ENCODE peak calls at places on chromosomes 16 and 17, in eight cellular contexts. T is A549; U is HCT116; M is CD8-positive, alpha-beta memory T cell; I is mammary epithelial cell; O is thoracic aorta; F is suprapubic skin; N is upper lobe of right lung. Y is an unnamed sample.

GRCh38 chr17:62653831-62654829 is 26.7 kb downstream of the MRC2 start:
- DNase-seq in T (no peak), U (no peak), M (no peak), I (no peak), O (no peak), F (no peak), N (peak; percentile 77), Y (peak; percentile 43)

GRCh38 chr17:62708587-62708986 is 81.1 kb downstream of the MRC2 start:
- DNase-seq in T (no peak), U (no peak), M (no peak), I (no peak), O (no peak), F (no peak), N (no peak), Y (no peak)

GRCh38 chr16:85136705-85137322 is 24.5 kb upstream of the CIBAR2 start:
- DNase-seq in T (no peak), U (no peak), M (no peak), I (no peak), O (no peak), F (no peak), N (peak; percentile 75), Y (peak; percentile 42)

GRCh38 chr17:61551255-61551742 is 39.7 kb downstream of the NACA2 start:
- DNase-seq in T (peak; percentile 77), U (peak; percentile 59), M (no peak), I (no peak), O (no peak), F (no peak), N (no peak), Y (no peak)

GRCh38 chr17:64061157-64061898 is 40.9 kb upstream of the ICAM2 start:
- DNase-seq in T (no peak), U (no peak), M (no peak), I (peak; percentile 48), O (no peak), F (no peak), N (no peak), Y (no peak)

GRCh38 chr16:81450783-81451491 is 6.3 kb downstream of the CMIP start:
- DNase-seq in T (no peak), U (no peak), M (no peak), I (no peak), O (no peak), F (no peak), N (no peak), Y (no peak)

GRCh38 chr17:31289790-31290189 is 7.2 kb downstream of the OMG start:
- DNase-seq in T (no peak), U (no peak), M (no peak), I (no peak), O (no peak), F (no peak), N (no peak), Y (no peak)

GRCh38 chr17:61634942-61635538 is 44.0 kb upstream of the NACA2 start:
- DNase-seq in T (no peak), U (no peak), M (no peak), I (no peak), O (no peak), F (no peak), N (no peak), Y (no peak)

GRCh38 chr17:48051706-48052486 is 3.7 kb downstream of the NFE2L1 start:
- DNase-seq in T (no peak), U (no peak), M (no peak), I (peak; percentile 73), O (peak; percentile 36), F (no peak), N (no peak), Y (peak; percentile 34)

GRCh38 chr17:64747938-64748540 is 85.9 kb upstream of the SMURF2 start:
- DNase-seq in T (no peak), U (no peak), M (no peak), I (no peak), O (no peak), F (no peak), N (no peak), Y (no peak)

GRCh38 chr17:45104497-45104896 is 27.8 kb downstream of the PLCD3 start:
- DNase-seq in T (no peak), U (no peak), M (no peak), I (no peak), O (no peak), F (no peak), N (no peak), Y (no peak)

GRCh38 chr17:82372591-82373452 is 1.3 kb downstream of the UTS2R start:
- DNase-seq in T (no peak), U (no peak), M (no peak), I (no peak), O (no peak), F (no peak), N (no peak), Y (no peak)

DNA sequence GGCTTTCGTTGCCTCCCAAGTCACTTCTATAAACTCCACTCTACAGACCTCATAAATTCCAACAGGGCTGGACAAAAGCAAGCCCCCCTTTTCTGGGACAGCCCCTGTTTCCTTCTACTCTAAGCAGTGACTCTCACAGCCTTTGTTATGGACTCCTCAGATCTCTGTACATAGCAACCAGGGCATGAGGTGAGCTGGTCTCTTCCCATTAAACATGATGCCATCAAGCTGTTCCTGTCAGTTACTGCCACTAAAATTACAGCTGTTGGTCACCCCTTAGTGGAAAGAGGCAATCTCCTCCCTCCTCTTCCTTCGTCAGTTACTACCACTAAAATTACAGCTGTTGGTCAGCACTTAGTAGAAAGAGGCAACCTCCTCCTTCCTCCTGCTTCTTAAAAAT is 95.2 kb upstream of the SMIM36 start:
- DNase-seq in T (no peak), U (no peak), M (no peak), I (no peak), O (no peak), F (no peak), N (no peak), Y (no peak)
- H3K4me3 ChIP-seq in T (no peak overlapping the region), U (no peak overlapping the region), M (no peak overlapping the region), I (no peak overlapping the region), O (no peak overlapping the region), F (no peak overlapping the region), N (no peak overlapping the region), Y (no peak overlapping the region)

DNA sequence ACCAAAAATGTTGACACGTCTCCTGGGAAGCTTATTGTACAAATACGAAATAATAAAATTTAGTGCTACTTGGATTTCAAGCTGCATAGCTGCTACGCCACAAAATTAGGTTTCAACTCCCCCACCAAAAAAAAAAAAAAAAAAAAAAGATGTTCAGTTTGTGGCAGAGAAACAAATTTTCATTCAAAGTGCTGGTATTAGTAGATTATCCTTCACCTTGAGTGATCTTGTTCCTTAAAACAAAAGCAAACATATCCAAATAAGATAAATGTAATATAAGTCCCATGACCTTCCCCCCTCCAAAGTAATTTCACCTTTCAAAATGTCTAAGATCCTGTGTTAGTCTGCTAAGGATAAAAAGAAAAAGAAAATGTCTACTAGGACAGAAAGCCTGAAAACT is 2.2 kb downstream of the TOB1 start:
- DNase-seq in T (no peak), U (no peak), M (no peak), I (no peak), O (no peak), F (no peak), N (no peak), Y (no peak)
- H3K27ac ChIP-seq in T (peak overlapping the region; percentile 66), U (no peak overlapping the region), M (peak overlapping the region; percentile 6), I (peak overlapping the region; percentile 93), O (peak overlapping the region; percentile 97), F (peak overlapping the region; percentile 99), N (peak overlapping the region; percentile 100), Y (peak overlapping the region; percentile 98)

GRCh38 chr16:68263559-68264127 is 683 bp upstream of the SLC7A6 start:
- DNase-seq in T (no peak), U (no peak), M (no peak), I (no peak), O (no peak), F (no peak), N (no peak), Y (no peak)
- H3K4me3 ChIP-seq in T (peak overlapping the region; percentile 85), U (peak overlapping the region; percentile 73), M (peak overlapping the region; percentile 63), I (peak overlapping the region; percentile 75), O (peak overlapping the region; percentile 90), F (peak overlapping the region; percentile 83), N (peak overlapping the region; percentile 87), Y (peak overlapping the region; percentile 96)

DNA sequence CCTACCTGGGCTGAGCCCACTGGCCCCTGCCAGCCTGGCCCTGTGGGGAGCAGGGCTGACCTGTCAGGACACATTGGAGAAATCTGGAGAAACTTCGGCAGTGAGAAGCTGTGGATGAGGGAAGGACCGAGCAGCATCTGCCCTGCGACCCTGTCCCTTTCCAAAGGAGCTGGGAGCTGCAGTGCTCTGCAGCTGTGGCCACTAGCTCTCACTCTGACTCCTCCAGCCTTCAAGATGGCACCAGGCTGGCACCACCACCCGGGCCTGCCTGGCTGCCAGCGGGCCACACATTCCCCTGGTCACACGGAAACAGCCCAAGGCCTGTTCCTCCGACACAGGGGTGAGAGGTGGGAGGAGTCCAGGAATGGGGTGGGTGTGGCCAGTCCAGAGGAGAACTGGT is 30.1 kb downstream of the CD300LG start:
- DNase-seq in T (no peak), U (no peak), M (no peak), I (no peak), O (no peak), F (no peak), N (no peak), Y (no peak)
- H3K27ac ChIP-seq in T (no peak overlapping the region), U (no peak overlapping the region), M (no peak overlapping the region), I (no peak overlapping the region), O (no peak overlapping the region), F (no peak overlapping the region), N (no peak overlapping the region), Y (no peak overlapping the region)

GRCh38 chr16:11502239-11502638 is 84.5 kb downstream of the LITAF start:
- DNase-seq in T (no peak), U (no peak), M (no peak), I (no peak), O (no peak), F (no peak), N (no peak), Y (no peak)
- H3K4me3 ChIP-seq in T (no peak overlapping the region), U (no peak overlapping the region), M (no peak overlapping the region), I (no peak overlapping the region), O (no peak overlapping the region), F (no peak overlapping the region), N (no peak overlapping the region), Y (no peak overlapping the region)

GRCh38 chr16:75420987-75421819 is 12.1 kb downstream of the CFDP1 start:
- DNase-seq in T (no peak), U (no peak), M (no peak), I (peak; percentile 49), O (no peak), F (peak; percentile 86), N (peak; percentile 87), Y (peak; percentile 30)
- H3K27ac ChIP-seq in T (peak overlapping the region; percentile 32), U (no peak overlapping the region), M (no peak overlapping the region), I (no peak overlapping the region), O (no peak overlapping the region), F (peak overlapping the region; percentile 40), N (no peak overlapping the region), Y (no peak overlapping the region)

DNA sequence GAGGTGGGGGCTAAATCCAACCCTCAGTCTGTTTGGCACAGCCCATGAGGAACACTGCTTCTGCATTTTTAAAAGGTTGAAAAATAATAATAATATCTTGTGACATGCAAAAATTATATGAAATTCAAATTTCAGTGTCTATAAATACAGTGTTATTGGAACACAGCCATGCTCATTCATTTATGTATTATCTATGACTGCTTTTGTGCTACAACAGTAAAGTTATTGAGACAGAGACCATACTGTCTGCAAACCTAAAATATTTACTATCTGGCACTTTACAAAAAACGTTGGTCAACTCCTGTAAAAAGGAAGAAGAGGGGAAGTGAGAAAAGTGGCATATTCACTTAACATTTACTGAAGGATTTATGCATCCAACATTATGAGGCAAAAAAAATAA is 3.1 kb downstream of the ABCA5 start:
- DNase-seq in T (no peak), U (no peak), M (no peak), I (no peak), O (no peak), F (no peak), N (no peak), Y (no peak)
- H3K4me3 ChIP-seq in T (no peak overlapping the region), U (no peak overlapping the region), M (no peak overlapping the region), I (no peak overlapping the region), O (no peak overlapping the region), F (no peak overlapping the region), N (no peak overlapping the region), Y (no peak overlapping the region)

Y was measured in tibial nerve.